ENCODE peak calls at places on chromosome 12, in seven cellular contexts. Q, Z, F, J, B, I and D are unnamed samples.
A peak's percentile ranks its signal among the peaks of the same experiment; 100 is the strongest.

GRCh38 chr12:6538420-6539275 is 4.3 kb downstream of the GAPDH start:
- DNase-seq in I (peak; percentile 16), B (no peak), F (peak; percentile 45), Z (no peak), J (no peak), Q (peak; percentile 64), D (peak; percentile 48)

GRCh38 chr12:30506411-30506810 is 189.3 kb downstream of the IPO8 start:
- DNase-seq in F (no peak), I (no peak), Q (no peak), Z (no peak), J (no peak), B (no peak), D (no peak)

GRCh38 chr12:79347852-79348251 is 342.9 kb downstream of the PAWR start:
- DNase-seq in B (no peak), J (no peak), I (no peak), Q (no peak), F (no peak), Z (no peak), D (no peak)

GRCh38 chr12:98574110-98574509 is 19.4 kb upstream of the SLC25A3 start:
- DNase-seq in Z (peak; percentile 35), B (no peak), F (no peak), I (peak; percentile 73), Q (no peak), J (no peak), D (no peak)

GRCh38 chr12:57521475-57522018 is 1.1 kb upstream of the MBD6 start:
- DNase-seq in I (no peak), F (peak; percentile 47), Q (peak; percentile 73), J (no peak), B (peak; percentile 71), Z (peak; percentile 48), D (peak; percentile 58)

GRCh38 chr12:7113389-7113871 is 4.4 kb upstream of the C1RL start:
- DNase-seq in B (peak; percentile 62), J (peak; percentile 62), Z (no peak), Q (no peak), F (no peak), I (peak; percentile 33), D (peak; percentile 69)

GRCh38 chr12:112386726-112387125 is 4.5 kb upstream of the HECTD4 start:
- DNase-seq in B (peak; percentile 24), J (no peak), Q (no peak), Z (no peak), I (no peak), F (no peak), D (peak; percentile 93)

GRCh38 chr12:49553512-49554088 is 14.3 kb downstream of the MCRS1 start:
- DNase-seq in Q (no peak), J (peak; percentile 61), I (peak; percentile 60), B (no peak), Z (no peak), F (no peak), D (no peak)

GRCh38 chr12:123471374-123472068 is 13.6 kb downstream of the SNRNP35 start:
- DNase-seq in Z (no peak), Q (peak; percentile 27), F (peak; percentile 64), B (no peak), J (no peak), I (no peak), D (no peak)

GRCh38 chr12:88833641-88834116 is 253.4 kb upstream of the KITLG start:
- DNase-seq in I (peak; percentile 57), B (no peak), J (no peak), F (peak; percentile 59), Z (no peak), Q (no peak), D (peak; percentile 47)

GRCh38 chr12:72543777-72544467 is 271.8 kb downstream of the TRHDE start:
- DNase-seq in I (peak; percentile 55), F (no peak), B (no peak), J (no peak), Z (no peak), Q (no peak), D (no peak)

GRCh38 chr12:78683031-78683430 is 181.5 kb upstream of the SYT1 start:
- DNase-seq in J (no peak), Q (peak; percentile 24), F (peak; percentile 58), Z (no peak), B (no peak), I (peak; percentile 12), D (peak; percentile 11)

GRCh38 chr12:66779466-66779865 is 100.6 kb upstream of the GRIP1 start:
- DNase-seq in J (no peak), Q (no peak), F (no peak), Z (no peak), B (no peak), I (peak; percentile 59), D (no peak)

GRCh38 chr12:89376844-89377243 is 24.5 kb upstream of the DUSP6 start:
- DNase-seq in J (no peak), B (no peak), F (no peak), Q (no peak), Z (no peak), I (no peak), D (no peak)

GRCh38 chr12:91914701-91915100 is 230.9 kb downstream of the BTG1 start:
- DNase-seq in F (no peak), Z (no peak), I (no peak), B (no peak), Q (no peak), J (no peak), D (no peak)

GRCh38 chr12:6310771-6311610 is 509 bp downstream of the PLEKHG6 start:
- DNase-seq in Z (peak; percentile 40), J (no peak), F (no peak), I (no peak), Q (no peak), B (no peak), D (no peak)

GRCh38 chr12:94565683-94566082 is 84.7 kb downstream of the TMCC3 start:
- DNase-seq in J (no peak), Q (no peak), F (no peak), Z (no peak), B (no peak), I (no peak), D (no peak)

GRCh38 chr12:97404549-97404948 is 58.1 kb upstream of the RMST start:
- DNase-seq in Q (peak; percentile 16), J (no peak), F (peak; percentile 21), I (peak; percentile 64), Z (peak; percentile 32), B (no peak), D (peak; percentile 66)

GRCh38 chr12:76266797-76267196 is 81.4 kb downstream of the BBS10 start:
- DNase-seq in J (no peak), I (peak; percentile 20), F (peak; percentile 91), Z (no peak), Q (no peak), B (no peak), D (no peak)

DNA sequence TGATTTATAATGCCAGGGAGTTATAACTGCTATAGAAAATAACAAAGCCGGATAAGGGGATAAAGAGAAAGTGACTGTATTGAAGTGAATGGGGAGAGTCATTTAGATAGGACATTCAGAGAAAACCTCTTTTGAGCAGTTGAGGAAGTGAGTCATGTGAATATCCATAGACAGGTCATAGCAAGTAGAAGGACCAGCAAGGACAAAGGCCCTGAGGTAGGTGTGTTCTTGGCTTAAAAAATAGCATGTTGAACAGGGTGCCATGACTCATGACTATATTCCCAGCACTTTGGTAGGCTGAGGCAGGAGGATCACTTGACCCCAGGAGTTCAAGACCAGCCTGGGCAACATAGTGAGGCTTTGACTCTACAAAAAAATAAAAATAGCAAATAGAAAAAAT is 51.5 kb upstream of the RAP1B start:
- DNase-seq in B (no peak), Q (no peak), F (peak; percentile 29), J (no peak), I (peak; percentile 54), Z (no peak), D (no peak)
- H3K9me3 ChIP-seq in B (no peaks in the 10 kb centered on the region), Q (no peaks in the 10 kb centered on the region), F (no peaks in the 10 kb centered on the region), J (no peaks in the 10 kb centered on the region), I (no peaks in the 10 kb centered on the region), Z (no peaks in the 10 kb centered on the region), D (no peaks in the 10 kb centered on the region)

GRCh38 chr12:133080051-133080618 is 588 bp upstream of the ZNF140 start:
- DNase-seq in B (peak; percentile 98), F (peak; percentile 100), I (peak; percentile 56), Q (peak; percentile 98), J (peak; percentile 97), Z (peak; percentile 97), D (peak; percentile 100)
- H3K9me3 ChIP-seq in B (peaks cover 9% of the 10 kb centered on the region), F (peaks cover 41% of the 10 kb centered on the region), I (peaks cover 40% of the 10 kb centered on the region), Q (peaks cover 5% of the 10 kb centered on the region), J (peaks cover 32% of the 10 kb centered on the region), Z (peaks cover 84% of the 10 kb centered on the region), D (no peaks in the 10 kb centered on the region)

GRCh38 chr12:122411537-122411936 is 10.9 kb downstream of the CLIP1 start:
- DNase-seq in I (no peak), Z (no peak), F (no peak), Q (no peak), B (no peak), J (no peak), D (no peak)

GRCh38 chr12:122412851-122413433 is 9.5 kb downstream of the CLIP1 start:
- DNase-seq in B (no peak), Q (no peak), Z (no peak), J (no peak), I (no peak), F (no peak), D (no peak)

DNA sequence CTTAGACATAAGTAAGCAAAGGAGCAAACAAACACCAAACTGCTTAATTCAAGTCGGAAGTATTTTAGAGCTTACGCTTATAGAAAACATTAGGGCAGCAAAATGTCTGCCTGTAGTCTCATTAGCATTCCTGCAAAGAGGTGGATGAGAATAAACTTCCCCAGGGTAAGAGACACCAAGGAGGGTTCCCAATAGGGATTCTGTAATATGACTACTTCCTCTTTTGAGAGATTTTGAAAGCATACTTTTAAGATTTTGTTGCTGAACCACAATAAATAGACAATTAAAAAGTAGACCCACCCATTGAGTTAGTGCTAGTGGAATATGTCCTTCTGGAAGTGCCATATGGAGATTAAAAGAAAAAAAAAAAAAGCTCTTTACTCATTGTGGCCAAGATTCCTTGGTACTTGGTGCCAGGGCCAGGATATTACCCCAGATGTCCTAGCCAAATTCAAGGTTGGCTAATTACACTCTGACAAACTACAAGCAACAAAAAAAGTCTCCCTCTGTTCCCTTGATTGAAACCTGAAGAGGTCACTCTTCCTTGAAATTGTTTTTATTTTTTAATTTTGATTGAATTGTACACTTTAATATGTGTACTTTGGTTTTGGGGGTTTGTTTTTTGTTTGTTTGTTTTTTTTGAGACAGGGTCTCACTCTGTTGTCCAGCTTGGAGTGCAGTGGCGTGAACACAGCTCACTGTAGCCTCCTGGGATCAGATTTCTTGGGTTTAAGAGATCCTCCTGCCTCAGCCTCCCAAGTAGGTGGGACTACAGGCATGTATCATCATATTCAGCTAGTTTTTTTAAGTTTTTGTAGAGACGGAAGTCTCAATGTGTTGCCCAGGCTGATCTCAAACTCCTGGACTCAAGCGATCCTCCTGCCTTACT is 8.7 kb downstream of the CLIP1 start:
- DNase-seq in Z (no peak), F (no peak), Q (no peak), J (no peak), I (no peak), B (no peak), D (no peak)
- H3K9me3 ChIP-seq in Z (no peaks in the 10 kb centered on the region), F (no peaks in the 10 kb centered on the region), Q (no peaks in the 10 kb centered on the region), J (no peaks in the 10 kb centered on the region), I (no peaks in the 10 kb centered on the region), B (no peaks in the 10 kb centered on the region), D (no peaks in the 10 kb centered on the region)

DNA sequence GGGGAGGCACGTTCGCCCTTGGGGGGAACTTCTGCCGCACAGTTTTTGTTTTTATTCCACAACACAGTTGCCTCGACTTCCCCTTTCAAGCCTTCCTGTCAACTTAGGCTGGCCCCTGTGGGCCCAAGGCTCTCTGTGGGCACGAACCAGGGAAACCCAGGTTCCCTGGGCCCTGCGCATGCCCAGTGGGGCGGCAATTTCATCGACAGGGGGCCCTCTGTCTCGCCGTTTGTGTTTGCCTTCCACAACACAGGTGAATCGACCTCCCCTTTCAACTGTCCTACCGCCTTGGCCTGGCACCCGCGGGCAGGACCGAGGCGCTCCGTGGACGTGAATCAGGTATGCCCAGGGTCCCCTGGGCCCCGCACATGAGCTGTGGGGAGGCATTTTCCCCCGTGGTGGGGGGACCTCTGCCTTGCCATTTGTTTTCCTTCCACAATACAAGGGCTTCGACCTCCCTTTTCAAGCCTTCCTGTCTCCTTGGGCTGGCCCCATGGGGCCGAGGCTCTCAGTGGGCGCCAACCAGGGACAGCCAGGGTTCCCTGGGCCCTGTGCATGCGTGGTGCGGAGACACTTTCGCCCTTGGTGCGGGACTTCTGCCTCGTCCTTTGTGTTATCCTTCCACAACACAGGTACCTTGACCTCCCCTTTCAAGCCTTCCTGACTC is 354.0 kb downstream of the ALG10 start:
- DNase-seq in I (peak; percentile 4), Q (no peak), J (no peak), F (no peak), Z (no peak), B (no peak), D (no peak)
- H3K9me3 ChIP-seq in I (no peaks in the 10 kb centered on the region), Q (no peaks in the 10 kb centered on the region), J (no peaks in the 10 kb centered on the region), F (peaks cover 21% of the 10 kb centered on the region), Z (peaks cover 100% of the 10 kb centered on the region), B (no peaks in the 10 kb centered on the region), D (no peaks in the 10 kb centered on the region)